ENCODE peak calls at places on chromosomes 11 and 22, in five cellular contexts. W, L, R, U and O are unnamed samples.

GRCh38 chr11:116715383-116715782 is 57.4 kb downstream of the BUD13 start:
- DNase-seq in L (no peak), W (no peak), U (no peak), R (peak; percentile 75), O (no peak)

GRCh38 chr22:35119494-35119893 is 53.5 kb downstream of the ISX start:
- DNase-seq in R (no peak), U (no peak), W (no peak), L (no peak), O (no peak)

GRCh38 chr11:70029115-70029830 is 48.8 kb upstream of the ANO1 start:
- DNase-seq in W (no peak), L (no peak), R (peak; percentile 18), U (no peak), O (no peak)

GRCh38 chr11:74683279-74683871 is 47.9 kb downstream of the CHRDL2 start:
- DNase-seq in L (no peak), U (no peak), W (peak; percentile 64), R (peak; percentile 72), O (peak; percentile 70)

GRCh38 chr22:32233091-32233490 is 22.1 kb downstream of the SLC5A4 start:
- DNase-seq in W (no peak), L (no peak), R (no peak), U (no peak), O (no peak)

GRCh38 chr11:45489281-45489906 is 176.0 kb downstream of the CHST1 start:
- DNase-seq in L (no peak), U (no peak), R (peak; percentile 63), W (no peak), O (no peak)

GRCh38 chr22:42928969-42929837 is 72.1 kb upstream of the ARFGAP3 start:
- DNase-seq in W (no peak), U (no peak), L (no peak), R (no peak), O (peak; percentile 75)

GRCh38 chr11:95456704-95457491 is 225.9 kb upstream of the SESN3 start:
- DNase-seq in R (no peak), U (no peak), W (no peak), L (no peak), O (no peak)

GRCh38 chr11:86183694-86184093 is 60.9 kb upstream of the EED start:
- DNase-seq in W (no peak), R (no peak), U (peak; percentile 31), L (no peak), O (peak; percentile 65)

GRCh38 chr11:63023851-63024648 is 8.4 kb upstream of the SLC22A8 start:
- DNase-seq in W (peak; percentile 89), R (peak; percentile 91), U (peak; percentile 71), L (peak; percentile 81), O (peak; percentile 85)

GRCh38 chr11:69075421-69076128 is 26.8 kb downstream of the TPCN2 start:
- DNase-seq in W (no peak), L (peak; percentile 82), U (no peak), R (no peak), O (peak; percentile 100)

GRCh38 chr22:50620861-50621490 is 7.0 kb downstream of the ARSA start:
- DNase-seq in U (peak; percentile 56), W (no peak), L (no peak), R (no peak), O (peak; percentile 36)

GRCh38 chr11:30316237-30316636 is 6.7 kb upstream of the ARL14EP start:
- DNase-seq in W (no peak), L (no peak), U (no peak), R (no peak), O (no peak)

GRCh38 chr11:99424313-99425084 is 403.8 kb downstream of the CNTN5 start:
- DNase-seq in L (no peak), U (no peak), W (no peak), R (no peak), O (no peak)

DNA sequence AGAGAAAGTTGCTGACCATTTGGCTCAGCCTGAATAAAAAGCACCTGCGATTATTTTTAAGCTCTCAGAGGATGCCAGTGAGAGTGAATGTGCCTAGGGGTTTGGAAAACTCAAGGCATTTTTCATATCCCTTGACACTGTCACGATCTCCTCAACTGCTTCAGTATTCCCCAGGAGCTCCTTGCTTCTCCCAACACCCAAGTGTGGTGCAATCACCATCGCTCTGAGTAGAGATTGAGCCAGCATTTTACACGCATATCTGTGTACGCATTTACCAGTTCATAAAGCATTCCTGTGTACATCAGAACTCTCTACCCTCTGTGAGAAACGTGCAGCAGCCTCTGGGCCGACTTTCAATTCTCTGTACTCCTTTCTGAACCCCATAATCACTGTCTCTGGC is 1.3 kb downstream of the SRRD start:
- DNase-seq in W (no peak), U (no peak), R (no peak), L (no peak), O (peak; percentile 75)
- H3K4me3 ChIP-seq in W (peak overlapping the region; percentile 78), U (peak overlapping the region; percentile 86), R (peak overlapping the region; percentile 99), L (peak overlapping the region; percentile 81), O (peak overlapping the region; percentile 81)

GRCh38 chr22:21741059-21741458 is 5.5 kb upstream of the YPEL1 start:
- DNase-seq in L (no peak), R (no peak), U (no peak), W (no peak), O (no peak)

GRCh38 chr22:21741790-21742189 is 6.2 kb upstream of the YPEL1 start:
- DNase-seq in R (no peak), W (no peak), L (no peak), U (no peak), O (no peak)

DNA sequence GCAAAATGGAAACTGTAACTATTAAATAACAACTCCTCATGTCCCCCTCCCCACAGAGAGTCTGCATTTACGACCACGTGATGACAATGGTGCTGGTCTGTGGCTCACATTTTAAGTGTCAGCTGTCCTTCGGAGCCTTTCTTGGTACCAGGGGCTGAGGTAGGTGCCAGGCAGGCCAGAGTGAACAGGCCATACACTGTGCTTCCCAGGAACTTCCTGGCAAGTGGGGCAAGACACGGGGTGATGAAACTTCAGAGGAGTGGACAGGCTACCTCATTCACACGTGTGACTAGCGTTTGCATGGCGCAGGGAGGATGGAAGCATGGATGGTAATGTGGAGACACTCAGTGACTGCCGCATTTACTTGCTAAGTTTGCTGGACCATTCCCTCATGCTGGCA is 10.4 kb upstream of the YPEL1 start:
- DNase-seq in U (no peak), R (no peak), W (no peak), L (no peak), O (no peak)
- H3F3A ChIP-seq in U (no peaks in the 10 kb centered on the region), R (no peaks in the 10 kb centered on the region), W (no peaks in the 10 kb centered on the region), L (no peaks in the 10 kb centered on the region), O (no peaks in the 10 kb centered on the region)

GRCh38 chr22:19223617-19224016 is 45.1 kb upstream of the SLC25A1 start:
- DNase-seq in L (no peak), R (no peak), W (no peak), U (no peak), O (no peak)
- H3K4me3 ChIP-seq in L (no peak overlapping the region), R (no peak overlapping the region), W (no peak overlapping the region), U (no peak overlapping the region), O (no peak overlapping the region)

GRCh38 chr11:124405611-124406010 is 6.8 kb upstream of the OR8B3 start:
- DNase-seq in R (no peak), U (no peak), L (no peak), W (no peak), O (peak; percentile 13)
- H3F3A ChIP-seq in R (no peaks in the 10 kb centered on the region), U (no peaks in the 10 kb centered on the region), L (no peaks in the 10 kb centered on the region), W (no peaks in the 10 kb centered on the region), O (no peaks in the 10 kb centered on the region)

GRCh38 chr22:30267382-30268302 is 991 bp upstream of the OSM start:
- DNase-seq in L (no peak), U (no peak), W (no peak), R (no peak), O (no peak)

GRCh38 chr22:30265131-30265720 is 1.4 kb downstream of the OSM start:
- DNase-seq in R (no peak), L (no peak), U (no peak), W (no peak), O (no peak)

GRCh38 chr22:30268331-30268730 is 1.7 kb upstream of the OSM start:
- DNase-seq in W (no peak), U (no peak), L (no peak), R (no peak), O (no peak)

GRCh38 chr22:30265851-30266444 is 703 bp downstream of the OSM start:
- DNase-seq in L (no peak), U (no peak), W (no peak), R (no peak), O (peak; percentile 46)

DNA sequence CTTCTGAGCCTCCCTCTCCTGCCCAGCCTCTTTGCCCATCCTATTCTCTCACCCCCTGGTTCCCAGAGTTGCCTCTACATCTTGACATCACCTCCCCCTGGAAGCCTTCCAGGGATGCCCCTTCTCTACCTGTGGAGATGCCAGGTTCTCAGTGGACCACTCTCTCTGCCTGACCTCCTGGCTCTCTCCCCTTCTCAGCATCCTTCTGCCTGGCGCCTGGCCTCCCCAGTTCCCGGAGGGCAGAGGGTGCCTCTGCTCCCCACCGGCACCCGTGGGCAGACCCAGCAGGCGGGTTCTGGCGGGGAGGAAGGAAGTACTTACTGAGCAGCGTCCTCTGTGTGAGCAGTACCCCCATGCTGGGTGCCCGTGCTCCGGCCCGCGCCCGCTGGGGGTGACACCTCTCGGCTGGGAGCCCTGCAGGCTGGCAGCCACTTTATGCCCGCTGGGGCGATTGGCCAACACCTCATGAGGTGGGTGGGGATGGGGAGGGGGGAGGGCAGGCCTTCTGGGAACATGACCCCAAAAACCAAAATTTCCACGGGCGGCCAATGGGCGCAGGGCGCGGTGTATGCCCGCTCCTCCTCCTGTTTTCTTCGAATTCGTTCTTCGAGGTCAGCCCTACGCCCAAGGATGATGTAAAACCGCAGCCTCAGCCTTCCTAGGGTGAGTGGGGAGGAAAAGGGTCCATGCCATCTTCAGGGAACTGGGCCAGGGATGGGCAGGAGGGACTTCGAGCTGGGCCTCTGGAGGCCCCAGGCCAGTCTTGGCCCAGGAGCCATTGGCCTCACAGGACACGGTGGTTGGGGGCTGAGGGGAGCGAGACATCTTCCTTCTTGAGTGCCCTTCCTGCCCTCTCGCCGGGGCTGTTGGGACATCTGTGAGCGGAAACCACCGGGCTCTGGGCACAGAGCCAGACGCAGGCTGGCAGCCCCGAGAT is at the start of gene OSM:
- DNase-seq in W (no peak), R (no peak), U (no peak), L (no peak), O (no peak)
- H3K4me3 ChIP-seq in W (no peak within 1 kb of the TSS), R (no peak within 1 kb of the TSS), U (no peak within 1 kb of the TSS), L (no peak within 1 kb of the TSS), O (no peak within 1 kb of the TSS)